ENCODE peak calls at places on chromosome 11, in eight cellular contexts. O is GM23338, S is fibroblast of lung, G is dorsolateral prefrontal cortex, Y is astrocyte of the spinal cord, J is right lobe of liver, P is endodermal cell, C is HepG2. T is an unnamed sample.

GRCh38 chr11:118612378-118612777 is 5.0 kb downstream of the PHLDB1 start:
- DNase-seq in Y (no peak), P (peak), S (no peak), C (no peak), O (peak), J (peak), G (peak), T (no peak)

GRCh38 chr11:34978236-34979191 is 62.1 kb downstream of the PDHX start:
- DNase-seq in O (peak), P (peak), J (no peak), C (no peak), S (no peak), Y (no peak), G (no peak), T (no peak)

GRCh38 chr11:44530413-44531115 is 34.9 kb upstream of the CD82 start:
- DNase-seq in J (no peak), C (no peak), O (no peak), G (no peak), Y (no peak), S (peak), P (no peak), T (no peak)

GRCh38 chr11:47383106-47383505 is 4.8 kb upstream of the SPI1 start:
- DNase-seq in S (no peak), Y (no peak), G (no peak), P (no peak), O (no peak), J (no peak), C (no peak), T (no peak)

GRCh38 chr11:33952805-33953204 is 60.9 kb upstream of the LMO2 start:
- DNase-seq in S (no peak), P (no peak), Y (no peak), J (no peak), O (no peak), C (no peak), G (no peak), T (no peak)

GRCh38 chr11:33753304-33753703 is 17.1 kb upstream of the CD59 start:
- DNase-seq in O (no peak), Y (peak), G (no peak), S (peak), J (no peak), C (no peak), P (no peak), T (no peak)

GRCh38 chr11:58900479-58901420 is 38.5 kb upstream of the GLYATL1 start:
- DNase-seq in P (peak), C (peak), J (peak), G (peak), O (peak), Y (peak), S (peak), T (no peak)

GRCh38 chr11:68509105-68509504 is 48.6 kb downstream of the PPP6R3 start:
- DNase-seq in P (no peak), C (no peak), S (no peak), J (no peak), Y (no peak), G (no peak), O (peak), T (no peak)

GRCh38 chr11:27429740-27430451 is 42.7 kb downstream of the LGR4 start:
- DNase-seq in G (no peak), C (no peak), P (no peak), J (no peak), O (peak), S (no peak), Y (peak), T (no peak)

GRCh38 chr11:131928992-131929391 is 558.6 kb downstream of the NTM start:
- DNase-seq in J (no peak), P (no peak), O (peak), C (no peak), S (no peak), Y (no peak), G (no peak), T (no peak)

GRCh38 chr11:11291432-11292015 is 61.5 kb downstream of the CSNK2A3 start:
- DNase-seq in S (no peak), Y (no peak), P (no peak), G (no peak), O (no peak), J (no peak), C (peak), T (no peak)

GRCh38 chr11:11467278-11467677 is 114.2 kb upstream of the CSNK2A3 start:
- DNase-seq in J (no peak), Y (no peak), S (no peak), G (no peak), P (no peak), O (no peak), C (no peak), T (no peak)

GRCh38 chr11:2940166-2940929 is 11.1 kb upstream of the PHLDA2 start:
- DNase-seq in O (peak), Y (no peak), C (peak), S (no peak), J (no peak), G (peak), P (peak), T (no peak)

GRCh38 chr11:4480577-4481539 is 1.6 kb upstream of the OR52K1 start:
- DNase-seq in S (no peak), O (no peak), Y (peak), J (no peak), G (no peak), P (no peak), C (no peak), T (no peak)

GRCh38 chr11:90243534-90243933 is 20.7 kb upstream of the CHORDC1 start:
- DNase-seq in C (no peak), G (no peak), J (no peak), O (peak), S (no peak), P (no peak), Y (no peak), T (no peak)

GRCh38 chr11:111676878-111677585 is 74.8 kb downstream of the SIK2 start:
- DNase-seq in P (no peak), J (no peak), G (no peak), O (no peak), S (no peak), C (no peak), Y (peak), T (peak)

GRCh38 chr11:67648796-67649613 is 1.5 kb downstream of the ACY3 start:
- DNase-seq in J (no peak), P (peak), S (no peak), O (no peak), Y (no peak), C (no peak), G (no peak), T (no peak)

GRCh38 chr11:15700456-15700855 is 585.7 kb downstream of the INSC start:
- DNase-seq in C (no peak), J (no peak), O (no peak), G (no peak), S (no peak), P (no peak), Y (no peak), T (no peak)

GRCh38 chr11:65320386-65321075 is 5.9 kb downstream of the CDC42EP2 start:
- DNase-seq in O (no peak), J (peak), S (no peak), P (no peak), C (no peak), Y (no peak), G (no peak), T (no peak)

GRCh38 chr11:102316505-102316904 is 779 bp upstream of the BIRC3 start:
- DNase-seq in Y (no peak), O (no peak), S (no peak), P (no peak), G (no peak), J (no peak), C (no peak), T (no peak)
- H3K4me3 ChIP-seq in Y (no peak), O (no peak), S (no peak), P (no peak), G (peak), J (peak), C (peak), T (no peak)

DNA sequence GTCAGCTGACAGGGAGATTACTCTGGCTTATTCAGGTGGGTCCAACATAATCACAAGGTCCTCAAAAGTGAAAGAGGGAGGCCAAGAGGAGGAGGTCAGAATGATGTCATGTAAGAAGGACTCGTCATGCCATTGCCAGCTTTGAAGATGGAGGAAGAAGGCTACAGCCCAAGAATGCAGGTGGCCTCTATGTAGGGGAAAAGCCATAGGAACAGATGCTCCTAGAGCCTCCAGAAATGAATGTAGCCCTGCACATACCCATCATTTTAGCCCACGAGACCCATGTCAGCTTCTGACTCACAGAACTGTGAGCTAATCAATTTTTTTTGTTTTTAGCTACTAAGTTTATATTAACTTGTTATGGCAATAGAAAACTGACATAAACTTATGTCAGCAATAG is 171.1 kb downstream of the DBX1 start:
- DNase-seq in J (no peak), P (no peak), Y (no peak), G (no peak), O (no peak), C (no peak), S (no peak), T (no peak)
- TF ChIP-seq CTCF in J (no peak), P (no peak), Y (no peak), G (no peak), O (no peak), C (no peak), S (no peak), T (no peak)

DNA sequence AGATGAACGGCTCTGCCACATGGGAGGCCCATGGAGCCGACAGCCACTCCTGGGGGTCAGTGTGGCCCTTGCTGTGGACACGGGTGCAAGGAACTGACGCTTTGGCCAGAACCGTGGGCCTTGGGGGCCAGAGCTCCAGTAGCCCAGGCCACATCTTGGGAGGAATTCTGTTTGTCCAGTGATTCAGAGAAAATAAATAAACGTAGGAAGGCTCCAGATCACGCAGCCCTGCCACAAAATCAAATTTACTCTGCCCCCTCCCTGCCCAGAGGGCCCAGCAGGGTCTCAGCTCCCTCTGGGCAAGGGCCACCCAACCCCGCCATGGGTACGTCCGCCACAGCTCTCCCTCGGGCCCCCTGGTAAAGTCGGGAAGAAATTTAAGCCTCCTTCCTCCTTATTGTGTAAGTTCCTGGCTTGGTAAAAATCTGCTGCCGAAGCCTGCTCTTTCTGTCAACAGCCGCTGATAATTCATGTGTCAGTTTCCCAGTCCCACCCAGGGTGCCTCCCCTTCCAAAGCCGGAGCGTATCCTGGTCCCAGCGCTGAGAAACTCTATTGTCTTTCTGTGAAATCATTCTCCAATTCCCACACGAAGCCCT is 6.9 kb upstream of the MUC5AC start:
- DNase-seq in S (peak), J (no peak), G (peak), O (no peak), P (no peak), C (no peak), Y (peak), T (no peak)
- H3K4me3 ChIP-seq in S (no peak), J (no peak), G (no peak), O (no peak), P (no peak), C (no peak), Y (no peak), T (no peak)

GRCh38 chr11:97140885-97141494 is 751.2 kb downstream of the JRKL start:
- DNase-seq in J (no peak), Y (no peak), C (peak), P (peak), O (peak), G (no peak), S (peak), T (no peak)
- TF ChIP-seq CTCF in J (peak), Y (peak), C (peak), P (peak), O (peak), G (no peak), S (no peak), T (no peak)

GRCh38 chr11:1504164-1504563 is 17.6 kb upstream of the MOB2 start:
- DNase-seq in P (no peak), J (peak), S (no peak), C (no peak), G (no peak), Y (no peak), O (no peak), T (no peak)
- H3K4me3 ChIP-seq in P (no peak), J (no peak), S (no peak), C (no peak), G (no peak), Y (no peak), O (no peak), T (no peak)

GRCh38 chr11:94885581-94885980 is 87.8 kb downstream of the CWC15 start:
- DNase-seq in C (no peak), O (no peak), J (no peak), P (no peak), Y (no peak), S (no peak), G (no peak), T (no peak)
- TF ChIP-seq CTCF in C (no peak), O (no peak), J (no peak), P (no peak), Y (no peak), S (no peak), G (no peak), T (no peak)

GRCh38 chr11:104623518-104623917 is 274.7 kb downstream of the CASP12 start:
- DNase-seq in J (no peak), P (no peak), C (no peak), G (no peak), Y (peak), O (no peak), S (peak), T (no peak)
- H3K4me3 ChIP-seq in J (no peak), P (no peak), C (no peak), G (no peak), Y (no peak), O (no peak), S (no peak), T (no peak)

DNA sequence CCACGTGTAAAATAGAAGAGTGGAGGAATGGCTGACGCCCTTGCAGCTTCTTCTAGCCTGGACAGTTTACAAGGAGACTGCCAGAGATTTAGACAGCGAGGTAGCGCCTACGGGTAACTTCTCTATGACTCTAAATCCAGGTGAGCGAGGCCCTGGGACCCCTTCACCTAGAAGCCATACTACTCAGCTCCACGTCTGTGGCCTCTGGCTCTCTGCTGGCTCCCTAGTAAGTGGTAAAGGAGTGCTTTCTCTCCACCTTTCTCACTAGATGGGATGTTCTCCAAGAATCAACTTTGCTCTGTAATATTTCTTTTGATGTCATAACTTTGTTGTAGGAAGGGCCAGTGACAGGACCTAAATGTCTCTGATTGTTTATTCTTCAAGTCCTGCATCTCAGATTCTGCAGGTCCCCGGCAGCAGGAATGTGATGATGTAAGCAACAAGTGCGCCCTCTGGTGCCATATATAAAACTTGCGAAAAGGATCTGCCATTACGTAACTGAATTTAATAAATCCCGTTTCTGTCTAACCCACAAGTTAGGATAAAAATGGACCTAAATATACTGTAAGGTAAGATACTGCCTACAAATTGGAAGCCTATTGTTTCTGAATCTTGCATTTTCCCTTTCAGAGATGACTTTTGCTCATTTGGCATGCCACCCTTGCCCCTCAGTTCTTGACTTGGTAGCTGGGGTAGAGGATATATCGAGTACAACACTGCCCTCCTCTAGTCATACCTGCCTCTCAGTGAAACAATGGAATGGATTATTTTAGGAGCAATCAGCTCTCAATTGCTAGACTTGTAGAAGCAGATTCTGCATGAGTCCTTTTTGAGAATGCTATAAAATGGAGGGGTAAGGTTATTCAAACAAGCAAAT is 11.0 kb upstream of the PTPN5 start:
- DNase-seq in C (peak), J (no peak), G (peak), O (peak), S (peak), P (peak), Y (peak), T (peak)
- TF ChIP-seq CTCF in C (peak), J (peak), G (peak), O (peak), S (peak), P (peak), Y (peak), T (peak)

T was measured in HFF-Myc.